ENCODE peak calls at places on chromosome 20, in five cellular contexts. P is ovary; V is CD8-positive, alpha-beta T cell; U is effector memory CD4-positive, alpha-beta T cell; I is SJSA1. A is an unnamed sample.
A peak's percentile ranks its signal among the peaks of the same experiment; 100 is the strongest.

GRCh38 chr20:8901237-8902025 is 167.5 kb upstream of the PLCB4 start:
- DNase-seq in P (peak; percentile 38), V (no peak), I (no peak), U (no peak), A (no peak)

GRCh38 chr20:48425776-48426175 is 402.0 kb downstream of the PREX1 start:
- DNase-seq in P (no peak), I (no peak), U (no peak), V (no peak), A (no peak)

GRCh38 chr20:17541996-17542395 is 10.8 kb upstream of the BFSP1 start:
- DNase-seq in I (peak; percentile 44), U (no peak), V (no peak), P (no peak), A (no peak)

GRCh38 chr20:16216227-16217210 is 356.7 kb downstream of the KIF16B start:
- DNase-seq in V (no peak), I (peak; percentile 61), P (no peak), U (no peak), A (no peak)

GRCh38 chr20:9912858-9913434 is 74.1 kb upstream of the PAK5 start:
- DNase-seq in I (peak; percentile 45), U (peak; percentile 1), V (peak; percentile 5), P (peak; percentile 32), A (peak; percentile 40)

GRCh38 chr20:25276533-25277050 is 28.7 kb downstream of the PYGB start:
- DNase-seq in V (no peak), I (no peak), U (no peak), P (peak; percentile 12), A (peak; percentile 26)

GRCh38 chr20:31698803-31699718 is 23.6 kb downstream of the BCL2L1 start:
- DNase-seq in V (no peak), I (peak; percentile 71), U (no peak), P (peak; percentile 35), A (no peak)

GRCh38 chr20:57167971-57168693 is 98.3 kb downstream of the BMP7 start:
- DNase-seq in V (no peak), P (no peak), I (peak; percentile 77), U (no peak), A (no peak)

GRCh38 chr20:58096880-58097813 is 131.3 kb downstream of the ANKRD60 start:
- DNase-seq in P (no peak), U (no peak), I (peak; percentile 78), V (no peak), A (no peak)

GRCh38 chr20:52798124-52798523 is 174.0 kb upstream of the TSHZ2 start:
- DNase-seq in P (no peak), U (no peak), I (no peak), V (no peak), A (no peak)

GRCh38 chr20:50980851-50981713 is 22.5 kb downstream of the MOCS3 start:
- DNase-seq in P (peak; percentile 42), I (peak; percentile 65), U (peak; percentile 39), V (peak; percentile 45), A (peak; percentile 77)

GRCh38 chr20:48782073-48782472 is 45.7 kb downstream of the PREX1 start:
- DNase-seq in P (no peak), U (no peak), V (no peak), I (no peak), A (no peak)

GRCh38 chr20:7858851-7859250 is 81.4 kb downstream of the HAO1 start:
- DNase-seq in I (no peak), U (no peak), V (no peak), P (no peak), A (no peak)

GRCh38 chr20:19727251-19727847 is 30.7 kb upstream of the RIN2 start:
- DNase-seq in P (no peak), U (no peak), I (no peak), V (no peak), A (no peak)

GRCh38 chr20:35953411-35954199 is 697 bp downstream of the SCAND1 start:
- DNase-seq in I (no peak), U (peak; percentile 68), V (peak; percentile 58), P (no peak), A (peak; percentile 73)

GRCh38 chr20:5171790-5172164 is 45.0 kb downstream of the CDS2 start:
- DNase-seq in V (no peak), P (no peak), I (no peak), U (no peak), A (no peak)

GRCh38 chr20:24469116-24470030 is at the start of gene SYNDIG1:
- DNase-seq in U (no peak), P (no peak), I (no peak), V (no peak), A (no peak)

GRCh38 chr20:59004763-59005522 is 2.1 kb downstream of the CTSZ start:
- DNase-seq in I (no peak), V (no peak), P (no peak), U (peak; percentile 18), A (peak; percentile 41)

GRCh38 chr20:24768226-24768625 is 180.8 kb upstream of the CST7 start:
- DNase-seq in V (no peak), I (peak; percentile 29), P (peak; percentile 6), U (no peak), A (no peak)

GRCh38 chr20:46202758-46203509 is 84.8 kb downstream of the CD40 start:
- DNase-seq in P (peak; percentile 69), I (no peak), U (no peak), V (no peak), A (no peak)

GRCh38 chr20:12331236-12331635 is 413.5 kb downstream of the BTBD3 start:
- DNase-seq in U (no peak), V (no peak), I (no peak), P (no peak), A (no peak)

GRCh38 chr20:25194333-25194972 is 1.1 kb upstream of the ENTPD6 start:
- DNase-seq in U (no peak), V (no peak), I (no peak), P (no peak), A (no peak)

GRCh38 chr20:760751-761417 is 7.4 kb downstream of the SLC52A3 start:
- DNase-seq in I (no peak), V (no peak), P (no peak), U (no peak), A (no peak)

GRCh38 chr20:37527638-37528441 is at the start of gene BLCAP:
- DNase-seq in U (peak; percentile 92), V (peak; percentile 90), I (peak; percentile 99), P (peak; percentile 87), A (peak; percentile 99)

GRCh38 chr20:7926323-7926722 is 13.9 kb downstream of the HAO1 start:
- DNase-seq in V (no peak), P (no peak), U (no peak), I (no peak), A (no peak)

DNA sequence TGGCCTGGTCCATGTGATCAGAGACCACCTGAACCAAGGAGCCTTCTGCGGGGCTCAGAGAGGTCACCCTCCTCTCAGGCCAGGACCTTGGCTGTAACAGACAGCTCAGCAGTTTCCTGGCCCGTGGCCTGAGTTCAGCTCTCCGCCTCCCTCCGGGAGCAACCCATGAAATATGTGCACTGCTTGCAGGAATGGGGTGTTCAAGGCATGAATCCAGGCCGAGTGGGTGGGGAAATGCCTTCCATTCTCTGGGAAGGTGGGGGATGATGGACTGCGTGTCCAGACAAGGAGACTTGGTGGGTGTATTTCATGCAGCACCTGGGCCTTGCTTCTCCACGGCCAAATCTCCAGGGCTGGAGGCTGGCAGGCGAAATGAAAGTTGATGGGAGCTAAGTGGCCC is 46.0 kb downstream of the SIRPA start:
- DNase-seq in P (no peak), I (no peak), U (no peak), V (no peak), A (no peak)
- H3K4me1 ChIP-seq in P (peaks cover 3% of the 10 kb centered on the region), I (no peaks in the 10 kb centered on the region), U (no peaks in the 10 kb centered on the region), V (no peaks in the 10 kb centered on the region), A (peaks cover 36% of the 10 kb centered on the region)

DNA sequence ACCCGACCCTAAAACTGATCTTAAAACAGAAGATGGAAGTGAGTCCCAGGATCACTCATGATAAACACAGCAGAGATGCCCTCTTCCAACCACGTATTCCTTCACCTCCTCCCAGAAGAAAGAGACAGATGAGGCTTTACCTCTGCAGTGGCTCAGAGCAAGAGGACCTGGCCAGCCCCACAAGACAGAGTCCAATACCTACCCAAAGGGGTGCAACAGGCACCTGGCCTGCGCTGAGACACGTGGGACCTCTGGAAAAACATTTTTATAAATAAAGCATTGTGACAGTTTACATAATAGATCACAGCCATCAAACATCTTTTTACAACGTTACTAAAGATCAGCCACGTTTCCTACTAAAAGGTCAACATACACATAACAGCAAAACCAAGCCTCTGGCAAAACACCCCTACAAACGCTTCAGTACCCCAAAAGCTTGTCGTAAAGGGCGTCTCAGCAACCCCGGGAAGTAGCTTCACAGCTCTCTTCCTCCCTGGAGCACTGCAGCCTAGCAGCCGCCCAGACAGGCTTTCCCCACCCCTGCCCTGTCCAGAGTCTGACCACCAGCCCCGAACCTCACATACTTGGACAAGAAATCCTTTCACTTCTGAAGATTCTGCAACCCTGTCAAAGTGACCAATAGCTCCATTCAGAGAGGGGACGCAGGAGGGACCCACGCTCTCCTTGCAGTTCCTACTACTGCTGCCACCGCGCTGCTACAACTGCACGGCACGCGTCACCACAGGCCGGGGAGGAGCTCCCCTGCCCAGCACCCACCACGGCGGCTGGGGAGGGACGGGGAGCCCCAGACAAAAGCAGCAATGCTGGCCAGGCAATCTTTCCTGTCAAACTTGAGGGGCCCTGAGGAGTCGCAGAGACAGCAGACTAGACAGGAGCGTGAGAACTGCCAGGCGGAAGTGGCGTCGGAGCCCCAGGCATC is 2.8 kb downstream of the TAF4 start:
- DNase-seq in P (no peak), I (no peak), V (no peak), U (no peak), A (no peak)
- H3K4me3 ChIP-seq in P (no peak overlapping the region), I (no peak overlapping the region), V (no peak overlapping the region), U (no peak overlapping the region), A (no peak overlapping the region)

DNA sequence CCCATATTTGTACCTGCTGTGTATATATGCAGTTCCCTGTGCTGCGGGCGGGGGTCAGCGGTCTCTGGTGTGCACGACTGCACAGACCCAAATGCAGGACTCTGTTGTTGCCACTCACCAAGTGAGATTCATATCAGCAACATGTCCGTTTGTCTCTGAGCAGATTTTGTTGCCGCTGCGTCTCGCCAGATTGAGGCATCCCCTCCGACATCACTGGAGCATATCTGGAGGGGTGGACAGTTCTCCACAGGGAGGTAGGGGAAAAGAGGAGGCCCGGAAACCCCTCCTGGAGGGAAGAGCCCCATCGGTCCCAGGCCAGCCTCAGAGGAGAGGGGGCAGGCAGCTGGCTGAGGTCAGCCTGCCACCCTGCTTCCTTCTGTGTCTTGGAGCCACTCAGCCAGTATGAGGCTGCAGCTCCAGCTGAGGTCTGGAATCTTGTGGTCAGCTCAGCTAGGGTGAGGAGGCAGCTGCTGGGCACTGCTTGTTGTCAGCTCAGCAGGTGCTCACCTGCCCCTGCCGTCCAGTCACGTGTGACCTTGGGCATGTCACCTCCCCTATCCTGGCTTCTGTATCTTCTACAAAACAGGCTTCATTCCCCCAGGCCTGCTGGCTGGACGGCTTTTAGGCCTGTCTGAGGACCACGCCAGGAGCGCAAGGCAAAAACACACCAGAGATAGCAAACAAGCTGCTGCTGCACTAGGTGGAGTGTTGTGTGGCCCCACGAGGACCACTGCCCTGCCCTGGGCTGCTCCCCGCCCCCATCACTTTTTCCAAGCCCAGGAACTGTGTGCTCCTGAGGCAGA is 47.1 kb downstream of the HNF4A start:
- DNase-seq in I (no peak), P (no peak), U (no peak), V (no peak), A (peak; percentile 54)
- H3K4me1 ChIP-seq in I (peaks cover 14% of the 10 kb centered on the region), P (no peaks in the 10 kb centered on the region), U (no peaks in the 10 kb centered on the region), V (no peaks in the 10 kb centered on the region), A (peaks cover 94% of the 10 kb centered on the region)

GRCh38 chr20:63035284-63036185 is 28.8 kb upstream of the BHLHE23 start:
- DNase-seq in I (no peak), P (no peak), V (no peak), U (no peak), A (peak; percentile 53)

GRCh38 chr20:63033635-63034510 is 27.1 kb upstream of the BHLHE23 start:
- DNase-seq in I (no peak), U (no peak), V (no peak), P (no peak), A (peak; percentile 46)

GRCh38 chr20:63032026-63032800 is 25.4 kb upstream of the BHLHE23 start:
- DNase-seq in P (no peak), V (no peak), I (no peak), U (no peak), A (no peak)

GRCh38 chr20:63031251-63032014 is 24.7 kb upstream of the BHLHE23 start:
- DNase-seq in I (no peak), V (no peak), P (no peak), U (no peak), A (no peak)

GRCh38 chr20:63032861-63033634 is 26.3 kb upstream of the BHLHE23 start:
- DNase-seq in U (no peak), I (no peak), P (no peak), V (no peak), A (peak; percentile 44)
- H3K4me3 ChIP-seq in U (peak overlapping the region; percentile 37), I (no peak overlapping the region), P (no peak overlapping the region), V (peak overlapping the region; percentile 31), A (no peak overlapping the region)